ENCODE peak calls at places on chromosomes 11 and 22, in eight cellular contexts. One of them, this sample, is unnamed.

GRCh38 chr11:14902650-14903350 is 10.8 kb upstream of the CYP2R1 start:
- DNase-seq in NCI-H345: no peak
- DNase-seq in NB4: no peak
- DNase-seq in C1 segment of cervical spinal cord: no peak
- DNase-seq in activated CD8-positive, alpha-beta memory T cell treated with anti-CD3 and anti-CD28 coated beads, Interleukin-2, amount 50 U/mL, for 48 hours: no peak
- DNase-seq in non-pigmented ciliary epithelial cell: no peak
- DNase-seq in activated effector memory CD4-positive, alpha-beta T cell treated with anti-CD3 and anti-CD28 coated beads, Interleukin-2, amount 50 U/mL, for 16 hours: no peak
- DNase-seq in transverse colon: no peak
- DNase-seq in this sample: no peak

GRCh38 chr11:108666373-108666772 is 1.5 kb downstream of the DDX10 start:
- DNase-seq in C1 segment of cervical spinal cord: no peak
- DNase-seq in activated CD8-positive, alpha-beta memory T cell treated with anti-CD3 and anti-CD28 coated beads, Interleukin-2, amount 50 U/mL, for 48 hours: no peak
- DNase-seq in non-pigmented ciliary epithelial cell: no peak
- DNase-seq in transverse colon: no peak
- DNase-seq in activated effector memory CD4-positive, alpha-beta T cell treated with anti-CD3 and anti-CD28 coated beads, Interleukin-2, amount 50 U/mL, for 16 hours: no peak
- DNase-seq in NB4: peak
- DNase-seq in NCI-H345: no peak
- DNase-seq in this sample: no peak

GRCh38 chr22:45925811-45926351 is 51.1 kb downstream of the WNT7B start:
- DNase-seq in NCI-H345: no peak
- DNase-seq in NB4: no peak
- DNase-seq in transverse colon: no peak
- DNase-seq in activated CD8-positive, alpha-beta memory T cell treated with anti-CD3 and anti-CD28 coated beads, Interleukin-2, amount 50 U/mL, for 48 hours: no peak
- DNase-seq in C1 segment of cervical spinal cord: no peak
- DNase-seq in non-pigmented ciliary epithelial cell: no peak
- DNase-seq in activated effector memory CD4-positive, alpha-beta T cell treated with anti-CD3 and anti-CD28 coated beads, Interleukin-2, amount 50 U/mL, for 16 hours: no peak
- DNase-seq in this sample: no peak

GRCh38 chr11:96329855-96330510 is 13.0 kb downstream of the MAML2 start:
- DNase-seq in activated CD8-positive, alpha-beta memory T cell treated with anti-CD3 and anti-CD28 coated beads, Interleukin-2, amount 50 U/mL, for 48 hours: no peak
- DNase-seq in non-pigmented ciliary epithelial cell: no peak
- DNase-seq in activated effector memory CD4-positive, alpha-beta T cell treated with anti-CD3 and anti-CD28 coated beads, Interleukin-2, amount 50 U/mL, for 16 hours: no peak
- DNase-seq in NB4: no peak
- DNase-seq in transverse colon: no peak
- DNase-seq in NCI-H345: no peak
- DNase-seq in C1 segment of cervical spinal cord: no peak
- DNase-seq in this sample: no peak

GRCh38 chr22:46666577-46667244 is 46.5 kb downstream of the GRAMD4 start:
- DNase-seq in non-pigmented ciliary epithelial cell: no peak
- DNase-seq in NCI-H345: no peak
- DNase-seq in C1 segment of cervical spinal cord: no peak
- DNase-seq in transverse colon: no peak
- DNase-seq in activated CD8-positive, alpha-beta memory T cell treated with anti-CD3 and anti-CD28 coated beads, Interleukin-2, amount 50 U/mL, for 48 hours: no peak
- DNase-seq in activated effector memory CD4-positive, alpha-beta T cell treated with anti-CD3 and anti-CD28 coated beads, Interleukin-2, amount 50 U/mL, for 16 hours: no peak
- DNase-seq in NB4: no peak
- DNase-seq in this sample: no peak

GRCh38 chr22:49403102-49403501 is 424.6 kb downstream of the BRD1 start:
- DNase-seq in NB4: no peak
- DNase-seq in activated CD8-positive, alpha-beta memory T cell treated with anti-CD3 and anti-CD28 coated beads, Interleukin-2, amount 50 U/mL, for 48 hours: no peak
- DNase-seq in activated effector memory CD4-positive, alpha-beta T cell treated with anti-CD3 and anti-CD28 coated beads, Interleukin-2, amount 50 U/mL, for 16 hours: peak
- DNase-seq in non-pigmented ciliary epithelial cell: no peak
- DNase-seq in C1 segment of cervical spinal cord: no peak
- DNase-seq in NCI-H345: no peak
- DNase-seq in transverse colon: no peak
- DNase-seq in this sample: no peak

GRCh38 chr11:113664069-113664980 is 41.8 kb downstream of the TMPRSS5 start:
- DNase-seq in C1 segment of cervical spinal cord: no peak
- DNase-seq in NCI-H345: peak
- DNase-seq in activated effector memory CD4-positive, alpha-beta T cell treated with anti-CD3 and anti-CD28 coated beads, Interleukin-2, amount 50 U/mL, for 16 hours: no peak
- DNase-seq in non-pigmented ciliary epithelial cell: peak
- DNase-seq in activated CD8-positive, alpha-beta memory T cell treated with anti-CD3 and anti-CD28 coated beads, Interleukin-2, amount 50 U/mL, for 48 hours: no peak
- DNase-seq in NB4: no peak
- DNase-seq in transverse colon: no peak
- DNase-seq in this sample: no peak

GRCh38 chr11:25317221-25317620 is 820.4 kb downstream of the LUZP2 start:
- DNase-seq in NCI-H345: no peak
- DNase-seq in activated effector memory CD4-positive, alpha-beta T cell treated with anti-CD3 and anti-CD28 coated beads, Interleukin-2, amount 50 U/mL, for 16 hours: no peak
- DNase-seq in transverse colon: no peak
- DNase-seq in activated CD8-positive, alpha-beta memory T cell treated with anti-CD3 and anti-CD28 coated beads, Interleukin-2, amount 50 U/mL, for 48 hours: no peak
- DNase-seq in NB4: no peak
- DNase-seq in non-pigmented ciliary epithelial cell: no peak
- DNase-seq in C1 segment of cervical spinal cord: no peak
- DNase-seq in this sample: no peak

GRCh38 chr11:15621565-15621964 is 506.8 kb downstream of the INSC start:
- DNase-seq in non-pigmented ciliary epithelial cell: no peak
- DNase-seq in C1 segment of cervical spinal cord: no peak
- DNase-seq in activated CD8-positive, alpha-beta memory T cell treated with anti-CD3 and anti-CD28 coated beads, Interleukin-2, amount 50 U/mL, for 48 hours: no peak
- DNase-seq in NB4: no peak
- DNase-seq in transverse colon: no peak
- DNase-seq in NCI-H345: no peak
- DNase-seq in activated effector memory CD4-positive, alpha-beta T cell treated with anti-CD3 and anti-CD28 coated beads, Interleukin-2, amount 50 U/mL, for 16 hours: no peak
- DNase-seq in this sample: no peak

GRCh38 chr22:19799322-19800190 is 39.0 kb downstream of the TBX1 start:
- DNase-seq in NB4: no peak
- DNase-seq in activated CD8-positive, alpha-beta memory T cell treated with anti-CD3 and anti-CD28 coated beads, Interleukin-2, amount 50 U/mL, for 48 hours: no peak
- DNase-seq in NCI-H345: no peak
- DNase-seq in transverse colon: no peak
- DNase-seq in non-pigmented ciliary epithelial cell: peak
- DNase-seq in C1 segment of cervical spinal cord: no peak
- DNase-seq in activated effector memory CD4-positive, alpha-beta T cell treated with anti-CD3 and anti-CD28 coated beads, Interleukin-2, amount 50 U/mL, for 16 hours: no peak
- DNase-seq in this sample: no peak

This sample was measured in OCI-LY7.